ENCODE peak calls at places on chromosomes 12 and 14, in four cellular contexts. C, X, G and K are unnamed samples.

GRCh38 chr14:77026930-77027537 is 1.5 kb downstream of the IRF2BPL start:
- DNase-seq in C (peak; percentile 51), X (peak; percentile 45), G (peak; percentile 45), K (peak; percentile 80)

GRCh38 chr14:102008891-102009290 is 44.5 kb downstream of the DYNC1H1 start:
- DNase-seq in C (no peak), X (no peak), G (no peak), K (no peak)

GRCh38 chr12:68854554-68854953 is 46.6 kb downstream of the MDM2 start:
- DNase-seq in C (no peak), X (no peak), G (no peak), K (no peak)

GRCh38 chr14:38042356-38042755 is 165.3 kb upstream of the SSTR1 start:
- DNase-seq in C (no peak), X (no peak), G (no peak), K (no peak)

GRCh38 chr14:24032727-24033418 is 18.9 kb upstream of the CARMIL3 start:
- DNase-seq in C (no peak), X (no peak), G (no peak), K (no peak)

GRCh38 chr14:42378274-42378673 is 771.6 kb downstream of the LRFN5 start:
- DNase-seq in C (no peak), X (peak; percentile 17), G (no peak), K (no peak)

GRCh38 chr14:77918448-77918847 is 118.5 kb downstream of the ADCK1 start:
- DNase-seq in C (no peak), X (no peak), G (no peak), K (no peak)

GRCh38 chr12:1355396-1355795 is 239.0 kb downstream of the FBXL14 start:
- DNase-seq in C (no peak), X (no peak), G (no peak), K (no peak)

GRCh38 chr12:124500232-124501079 is 67.0 kb downstream of the NCOR2 start:
- DNase-seq in C (no peak), X (peak; percentile 81), G (no peak), K (peak; percentile 81)

GRCh38 chr12:100138048-100138907 is 4.4 kb downstream of the BLTP3B start:
- DNase-seq in C (no peak), X (no peak), G (no peak), K (no peak)

GRCh38 chr12:8628731-8629130 is 16.1 kb upstream of the AICDA start:
- DNase-seq in C (no peak), X (no peak), G (no peak), K (no peak)

GRCh38 chr14:100737526-100737925 is 10.8 kb downstream of the DLK1 start:
- DNase-seq in C (no peak), X (no peak), G (no peak), K (peak; percentile 41)

GRCh38 chr12:41424651-41425050 is 236.5 kb downstream of the PDZRN4 start:
- DNase-seq in C (no peak), X (no peak), G (no peak), K (no peak)

GRCh38 chr14:22824711-22825359 is 4.9 kb upstream of the MRPL52 start:
- DNase-seq in C (no peak), X (no peak), G (no peak), K (no peak)